ENCODE peak calls at places on chromosomes 2 and 18, in ten cellular contexts. One of them, this sample, is unnamed.

GRCh38 chr2:13193075-13193474 is 476.3 kb downstream of the TRIB2 start:
- DNase-seq in hepatocyte: no peak
- DNase-seq in fibroblast of lung: peak
- DNase-seq in colonic mucosa: no peak
- DNase-seq in dorsolateral prefrontal cortex: no peak
- DNase-seq in GM06990: no peak
- DNase-seq in fibroblast of villous mesenchyme: no peak
- DNase-seq in mesothelial cell of epicardium: no peak
- DNase-seq in Calu3: peak
- DNase-seq in bronchial epithelial cell: peak
- DNase-seq in this sample: peak

GRCh38 chr18:9139400-9140039 is 2.9 kb downstream of the ANKRD12 start:
- DNase-seq in bronchial epithelial cell: no peak
- DNase-seq in dorsolateral prefrontal cortex: no peak
- DNase-seq in hepatocyte: no peak
- DNase-seq in fibroblast of lung: no peak
- DNase-seq in colonic mucosa: no peak
- DNase-seq in mesothelial cell of epicardium: no peak
- DNase-seq in GM06990: no peak
- DNase-seq in fibroblast of villous mesenchyme: no peak
- DNase-seq in Calu3: no peak
- DNase-seq in this sample: no peak

GRCh38 chr2:196939381-196939780 is 12.9 kb upstream of the PGAP1 start:
- DNase-seq in bronchial epithelial cell: peak
- DNase-seq in dorsolateral prefrontal cortex: no peak
- DNase-seq in Calu3: no peak
- DNase-seq in colonic mucosa: no peak
- DNase-seq in mesothelial cell of epicardium: no peak
- DNase-seq in hepatocyte: no peak
- DNase-seq in fibroblast of lung: peak
- DNase-seq in GM06990: no peak
- DNase-seq in fibroblast of villous mesenchyme: peak
- DNase-seq in this sample: no peak

GRCh38 chr2:238003234-238004032 is 36.6 kb downstream of the UBE2F start:
- DNase-seq in colonic mucosa: no peak
- DNase-seq in mesothelial cell of epicardium: no peak
- DNase-seq in Calu3: no peak
- DNase-seq in bronchial epithelial cell: no peak
- DNase-seq in GM06990: no peak
- DNase-seq in dorsolateral prefrontal cortex: no peak
- DNase-seq in hepatocyte: no peak
- DNase-seq in fibroblast of villous mesenchyme: no peak
- DNase-seq in fibroblast of lung: no peak
- DNase-seq in this sample: no peak

GRCh38 chr2:224883700-224884099 is 158.6 kb downstream of the DOCK10 start:
- DNase-seq in fibroblast of lung: no peak
- DNase-seq in dorsolateral prefrontal cortex: no peak
- DNase-seq in mesothelial cell of epicardium: no peak
- DNase-seq in GM06990: no peak
- DNase-seq in hepatocyte: no peak
- DNase-seq in colonic mucosa: no peak
- DNase-seq in fibroblast of villous mesenchyme: no peak
- DNase-seq in bronchial epithelial cell: peak
- DNase-seq in Calu3: no peak
- DNase-seq in this sample: no peak

GRCh38 chr18:31992836-31993575 is 25.6 kb upstream of the RNF125 start:
- DNase-seq in hepatocyte: no peak
- DNase-seq in fibroblast of villous mesenchyme: no peak
- DNase-seq in colonic mucosa: no peak
- DNase-seq in Calu3: no peak
- DNase-seq in fibroblast of lung: peak
- DNase-seq in mesothelial cell of epicardium: no peak
- DNase-seq in dorsolateral prefrontal cortex: no peak
- DNase-seq in GM06990: no peak
- DNase-seq in bronchial epithelial cell: no peak
- DNase-seq in this sample: peak

GRCh38 chr18:10715791-10716190 is 190.0 kb downstream of the NAPG start:
- DNase-seq in fibroblast of villous mesenchyme: peak
- DNase-seq in GM06990: no peak
- DNase-seq in fibroblast of lung: peak
- DNase-seq in dorsolateral prefrontal cortex: no peak
- DNase-seq in bronchial epithelial cell: peak
- DNase-seq in Calu3: peak
- DNase-seq in colonic mucosa: no peak
- DNase-seq in mesothelial cell of epicardium: no peak
- DNase-seq in hepatocyte: peak
- DNase-seq in this sample: no peak

GRCh38 chr2:38199129-38199528 is 123.2 kb upstream of the CYP1B1 start:
- DNase-seq in dorsolateral prefrontal cortex: no peak
- DNase-seq in fibroblast of villous mesenchyme: no peak
- DNase-seq in bronchial epithelial cell: no peak
- DNase-seq in Calu3: no peak
- DNase-seq in hepatocyte: no peak
- DNase-seq in mesothelial cell of epicardium: no peak
- DNase-seq in colonic mucosa: no peak
- DNase-seq in GM06990: no peak
- DNase-seq in fibroblast of lung: no peak
- DNase-seq in this sample: no peak

DNA sequence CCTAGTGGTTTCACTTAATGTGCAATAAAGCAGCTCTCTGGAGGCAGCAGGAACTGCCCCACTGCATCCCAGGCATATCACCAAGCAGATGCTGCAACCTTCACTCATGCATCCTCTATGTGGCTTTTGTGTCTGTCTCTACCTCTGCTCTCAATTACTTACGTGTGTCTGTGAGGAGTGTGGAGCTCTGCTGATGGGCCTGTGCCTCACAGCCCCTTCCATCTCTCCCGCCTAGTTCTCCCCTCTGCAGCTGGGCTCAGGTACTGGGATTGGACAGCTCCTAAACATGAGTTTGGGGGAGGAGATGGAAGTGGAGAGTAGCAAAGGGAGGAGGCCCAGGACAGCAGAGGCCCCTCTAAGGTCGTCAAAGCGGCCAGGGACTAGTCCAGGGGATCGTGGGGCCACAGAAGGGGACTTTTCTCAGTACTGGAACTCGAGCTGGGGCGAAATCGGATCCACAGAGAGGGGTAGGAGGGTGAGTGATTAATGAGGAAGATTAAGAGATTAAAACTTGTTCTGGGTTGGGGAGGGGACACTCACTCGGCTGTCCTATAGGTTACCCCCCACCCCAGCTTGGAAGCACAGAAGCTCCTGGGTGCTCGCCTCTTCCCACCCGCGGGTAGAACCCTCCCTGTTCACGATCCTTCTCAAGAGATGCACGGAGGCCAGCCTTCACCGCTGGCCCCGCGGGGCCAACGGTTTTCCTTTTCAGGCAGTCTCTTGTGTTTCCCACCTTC is 2.1 kb upstream of the LBX2 start:
- DNase-seq in fibroblast of lung: no peak
- DNase-seq in fibroblast of villous mesenchyme: no peak
- DNase-seq in dorsolateral prefrontal cortex: no peak
- DNase-seq in bronchial epithelial cell: no peak
- DNase-seq in GM06990: no peak
- DNase-seq in colonic mucosa: no peak
- DNase-seq in Calu3: no peak
- DNase-seq in hepatocyte: no peak
- DNase-seq in mesothelial cell of epicardium: no peak
- DNase-seq in this sample: peak
- TF ChIP-seq CTCF in fibroblast of lung: no peak
- TF ChIP-seq CTCF in fibroblast of villous mesenchyme: no peak
- TF ChIP-seq CTCF in dorsolateral prefrontal cortex: no peak
- TF ChIP-seq CTCF in bronchial epithelial cell: no peak
- TF ChIP-seq CTCF in GM06990: no peak
- TF ChIP-seq CTCF in colonic mucosa: no peak
- TF ChIP-seq CTCF in Calu3: no peak
- TF ChIP-seq CTCF in hepatocyte: no peak
- TF ChIP-seq CTCF in mesothelial cell of epicardium: no peak
- TF ChIP-seq CTCF in this sample: no peak

GRCh38 chr18:49061239-49061905 is 110.6 kb upstream of the SMAD7 start:
- DNase-seq in mesothelial cell of epicardium: no peak
- DNase-seq in fibroblast of lung: no peak
- DNase-seq in Calu3: no peak
- DNase-seq in fibroblast of villous mesenchyme: no peak
- DNase-seq in colonic mucosa: no peak
- DNase-seq in GM06990: no peak
- DNase-seq in bronchial epithelial cell: no peak
- DNase-seq in dorsolateral prefrontal cortex: no peak
- DNase-seq in hepatocyte: no peak
- DNase-seq in this sample: no peak

GRCh38 chr18:49055787-49056186 is 105.0 kb upstream of the SMAD7 start:
- DNase-seq in dorsolateral prefrontal cortex: no peak
- DNase-seq in fibroblast of lung: peak
- DNase-seq in colonic mucosa: no peak
- DNase-seq in GM06990: peak
- DNase-seq in bronchial epithelial cell: peak
- DNase-seq in mesothelial cell of epicardium: no peak
- DNase-seq in fibroblast of villous mesenchyme: peak
- DNase-seq in hepatocyte: no peak
- DNase-seq in Calu3: no peak
- DNase-seq in this sample: no peak

GRCh38 chr18:49062832-49063226 is 112.1 kb upstream of the SMAD7 start:
- DNase-seq in colonic mucosa: no peak
- DNase-seq in Calu3: no peak
- DNase-seq in fibroblast of lung: no peak
- DNase-seq in fibroblast of villous mesenchyme: no peak
- DNase-seq in mesothelial cell of epicardium: no peak
- DNase-seq in hepatocyte: no peak
- DNase-seq in GM06990: no peak
- DNase-seq in dorsolateral prefrontal cortex: no peak
- DNase-seq in bronchial epithelial cell: no peak
- DNase-seq in this sample: no peak

GRCh38 chr18:49061906-49062831 is 111.4 kb upstream of the SMAD7 start:
- DNase-seq in hepatocyte: no peak
- DNase-seq in Calu3: no peak
- DNase-seq in dorsolateral prefrontal cortex: no peak
- DNase-seq in fibroblast of lung: no peak
- DNase-seq in mesothelial cell of epicardium: no peak
- DNase-seq in GM06990: no peak
- DNase-seq in bronchial epithelial cell: no peak
- DNase-seq in fibroblast of villous mesenchyme: no peak
- DNase-seq in colonic mucosa: no peak
- DNase-seq in this sample: no peak

GRCh38 chr18:49059028-49059670 is 108.4 kb upstream of the SMAD7 start:
- DNase-seq in fibroblast of lung: no peak
- DNase-seq in dorsolateral prefrontal cortex: no peak
- DNase-seq in GM06990: no peak
- DNase-seq in fibroblast of villous mesenchyme: peak
- DNase-seq in hepatocyte: no peak
- DNase-seq in bronchial epithelial cell: no peak
- DNase-seq in colonic mucosa: no peak
- DNase-seq in Calu3: no peak
- DNase-seq in mesothelial cell of epicardium: no peak
- DNase-seq in this sample: peak
- TF ChIP-seq CTCF in fibroblast of lung: peak
- TF ChIP-seq CTCF in dorsolateral prefrontal cortex: no peak
- TF ChIP-seq CTCF in GM06990: peak
- TF ChIP-seq CTCF in fibroblast of villous mesenchyme: peak
- TF ChIP-seq CTCF in hepatocyte: peak
- TF ChIP-seq CTCF in bronchial epithelial cell: no peak
- TF ChIP-seq CTCF in colonic mucosa: no peak
- TF ChIP-seq CTCF in Calu3: no peak
- TF ChIP-seq CTCF in mesothelial cell of epicardium: no peak
- TF ChIP-seq CTCF in this sample: peak

GRCh38 chr2:157777425-157777824 is 98.7 kb downstream of the ACVR1 start:
- DNase-seq in GM06990: no peak
- DNase-seq in fibroblast of lung: peak
- DNase-seq in colonic mucosa: peak
- DNase-seq in bronchial epithelial cell: peak
- DNase-seq in fibroblast of villous mesenchyme: peak
- DNase-seq in hepatocyte: peak
- DNase-seq in mesothelial cell of epicardium: no peak
- DNase-seq in Calu3: peak
- DNase-seq in dorsolateral prefrontal cortex: peak
- DNase-seq in this sample: peak
- TF ChIP-seq CTCF in GM06990: peak
- TF ChIP-seq CTCF in fibroblast of lung: peak
- TF ChIP-seq CTCF in colonic mucosa: peak
- TF ChIP-seq CTCF in bronchial epithelial cell: peak
- TF ChIP-seq CTCF in fibroblast of villous mesenchyme: peak
- TF ChIP-seq CTCF in hepatocyte: peak
- TF ChIP-seq CTCF in mesothelial cell of epicardium: peak
- TF ChIP-seq CTCF in Calu3: peak
- TF ChIP-seq CTCF in dorsolateral prefrontal cortex: peak
- TF ChIP-seq CTCF in this sample: peak

DNA sequence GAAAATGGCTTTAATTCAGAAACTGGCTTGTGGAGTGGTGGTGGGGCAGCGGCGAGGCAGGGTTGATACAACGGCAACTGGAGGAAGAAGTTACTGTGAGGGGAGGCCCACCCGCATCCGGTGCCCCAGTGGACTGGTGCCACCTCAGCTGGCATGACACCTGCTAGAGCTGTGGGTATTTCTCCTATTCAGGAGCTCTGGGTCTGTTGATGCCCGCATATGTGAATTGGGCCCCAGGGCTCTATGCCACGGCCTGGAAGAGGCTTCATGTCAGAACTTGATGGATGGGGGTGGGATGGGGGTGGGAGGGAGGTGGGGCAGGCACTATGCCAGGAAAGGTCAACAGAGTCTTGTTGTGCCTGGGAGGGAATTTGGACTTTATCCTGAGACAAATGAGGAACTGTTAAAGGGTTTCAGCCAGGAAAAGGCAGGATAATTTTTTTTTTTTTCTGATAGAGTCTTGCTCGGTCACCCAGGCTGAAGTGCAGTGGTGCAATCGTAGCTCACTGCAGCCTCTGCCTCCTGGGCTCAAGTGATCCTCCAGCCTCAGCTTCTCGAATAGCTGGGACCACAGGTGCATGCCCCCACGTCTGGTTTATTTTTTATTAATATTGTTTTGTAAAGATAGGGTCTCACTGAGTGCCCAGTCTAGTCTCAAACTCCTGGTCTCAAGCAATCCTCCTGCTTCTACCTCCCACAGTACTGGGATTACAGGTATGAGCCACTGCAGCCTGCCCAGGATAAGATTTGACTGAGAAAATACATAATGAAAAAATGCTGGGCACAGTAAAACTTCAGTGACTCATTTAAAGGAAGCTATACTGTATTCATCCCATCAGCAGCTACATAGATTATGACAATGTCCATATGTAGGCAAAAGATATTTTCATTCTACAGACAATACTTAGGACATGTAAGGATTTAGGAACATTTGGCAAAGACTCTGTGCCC is 52.6 kb downstream of the SH2D6 start:
- DNase-seq in mesothelial cell of epicardium: no peak
- DNase-seq in bronchial epithelial cell: peak
- DNase-seq in Calu3: peak
- DNase-seq in dorsolateral prefrontal cortex: peak
- DNase-seq in hepatocyte: peak
- DNase-seq in fibroblast of villous mesenchyme: no peak
- DNase-seq in colonic mucosa: peak
- DNase-seq in fibroblast of lung: no peak
- DNase-seq in GM06990: no peak
- DNase-seq in this sample: no peak
- TF ChIP-seq CTCF in mesothelial cell of epicardium: no peak
- TF ChIP-seq CTCF in bronchial epithelial cell: no peak
- TF ChIP-seq CTCF in Calu3: no peak
- TF ChIP-seq CTCF in dorsolateral prefrontal cortex: no peak
- TF ChIP-seq CTCF in hepatocyte: no peak
- TF ChIP-seq CTCF in fibroblast of villous mesenchyme: no peak
- TF ChIP-seq CTCF in colonic mucosa: no peak
- TF ChIP-seq CTCF in fibroblast of lung: no peak
- TF ChIP-seq CTCF in GM06990: no peak
- TF ChIP-seq CTCF in this sample: no peak